ENCODE peak calls at places on chromosome 20, in ten cellular contexts. Y is lung microvascular endothelial cell, G is cardiac septum, M is GM13976, A is fibroblast of mammary gland, R is ascending aorta, W is cardiac fibroblast, C is AG20443, V is iPS-NIHi11, P is smooth muscle cell of the brain vasculature. O is an unnamed sample.

GRCh38 chr20:38723982-38724602 is at the start of gene SLC32A1:
- DNase-seq in M (peak; percentile 40), P (no peak), R (no peak), V (peak; percentile 71), G (no peak), A (no peak), C (no peak), W (no peak), Y (no peak), O (peak; percentile 12)

GRCh38 chr20:51220293-51220706 is 197.4 kb upstream of the KCNG1 start:
- DNase-seq in A (peak; percentile 21), G (peak; percentile 66), M (peak; percentile 77), C (peak; percentile 86), V (peak; percentile 87), P (no peak), R (no peak), W (peak; percentile 20), Y (peak; percentile 42), O (peak; percentile 72)

GRCh38 chr20:46299078-46299477 is 9.2 kb downstream of the CDH22 start:
- DNase-seq in R (no peak), Y (no peak), C (no peak), P (no peak), G (no peak), A (no peak), V (no peak), W (no peak), M (no peak), O (no peak)

GRCh38 chr20:61833807-61834610 is 231.7 kb downstream of the TAF4 start:
- DNase-seq in M (no peak), R (no peak), G (no peak), P (no peak), A (no peak), V (no peak), Y (no peak), C (no peak), W (no peak), O (no peak)

GRCh38 chr20:2101057-2101934 is at the start of gene STK35:
- DNase-seq in P (no peak), W (no peak), A (peak; percentile 47), R (no peak), C (peak; percentile 87), V (peak; percentile 88), Y (peak; percentile 62), M (peak; percentile 86), G (no peak), O (no peak)

GRCh38 chr20:33370296-33370695 is 31.0 kb downstream of the CDK5RAP1 start:
- DNase-seq in V (no peak), G (no peak), C (no peak), P (no peak), R (no peak), W (no peak), M (no peak), Y (no peak), A (peak; percentile 22), O (no peak)

GRCh38 chr20:38725959-38726848 is 1.9 kb downstream of the SLC32A1 start:
- DNase-seq in P (no peak), W (peak; percentile 47), M (peak; percentile 74), V (peak; percentile 84), Y (peak; percentile 55), G (no peak), R (no peak), C (peak; percentile 47), A (peak; percentile 37), O (peak; percentile 47)

GRCh38 chr20:4014031-4014474 is 1.3 kb downstream of the RNF24 start:
- DNase-seq in M (peak; percentile 43), G (no peak), R (no peak), W (peak; percentile 90), A (peak; percentile 88), C (peak; percentile 60), V (peak; percentile 34), P (peak; percentile 35), Y (peak; percentile 87), O (no peak)

GRCh38 chr20:56513096-56513806 is 11.3 kb upstream of the FAM209A start:
- DNase-seq in A (no peak), R (no peak), V (no peak), G (no peak), C (no peak), W (no peak), M (no peak), P (no peak), Y (no peak), O (no peak)

GRCh38 chr20:15060265-15061060 is 723.1 kb upstream of the FLRT3 start:
- DNase-seq in C (no peak), W (no peak), V (no peak), R (no peak), A (no peak), M (no peak), Y (no peak), G (no peak), P (no peak), O (no peak)

GRCh38 chr20:52082612-52083011 is 109.0 kb downstream of the ZFP64 start:
- DNase-seq in V (no peak), R (no peak), W (no peak), A (peak; percentile 13), C (no peak), G (no peak), Y (no peak), M (no peak), P (no peak), O (no peak)

GRCh38 chr20:53940883-53941546 is 129.4 kb downstream of the BCAS1 start:
- DNase-seq in A (peak; percentile 85), C (peak; percentile 76), R (no peak), P (no peak), W (peak; percentile 96), G (no peak), M (no peak), V (no peak), Y (peak; percentile 92), O (no peak)

GRCh38 chr20:47665221-47665991 is 119.9 kb downstream of the SULF2 start:
- DNase-seq in G (no peak), Y (no peak), R (no peak), A (no peak), W (no peak), P (no peak), M (no peak), C (no peak), V (no peak), O (no peak)

GRCh38 chr20:19212524-19213502 is at the start of gene SLC24A3:
- DNase-seq in G (peak; percentile 88), R (no peak), A (peak; percentile 8), W (peak; percentile 33), P (no peak), M (peak; percentile 73), C (peak; percentile 64), V (peak; percentile 68), Y (no peak), O (peak; percentile 63)

GRCh38 chr20:59823030-59823423 is 110.4 kb downstream of the SYCP2 start:
- DNase-seq in C (no peak), P (no peak), A (no peak), R (no peak), W (no peak), G (no peak), Y (no peak), V (no peak), M (peak; percentile 7), O (no peak)

GRCh38 chr20:25360631-25361286 is 29.9 kb downstream of the ABHD12 start:
- DNase-seq in P (peak; percentile 35), W (peak; percentile 53), R (no peak), Y (peak; percentile 64), V (peak; percentile 33), A (peak; percentile 49), C (peak; percentile 29), G (peak; percentile 50), M (peak; percentile 47), O (no peak)

GRCh38 chr20:21513881-21514540 is at the start of gene NKX2-2:
- DNase-seq in P (no peak), W (no peak), G (no peak), Y (no peak), A (no peak), R (no peak), V (peak; percentile 49), C (peak; percentile 39), M (peak; percentile 42), O (no peak)

GRCh38 chr20:32179934-32180333 is 27.6 kb downstream of the PLAGL2 start:
- DNase-seq in A (no peak), M (no peak), V (no peak), Y (no peak), G (no peak), C (no peak), P (no peak), R (no peak), W (no peak), O (no peak)

O was measured in germinal center.